ENCODE peak calls at places on chromosome 1, in six cellular contexts. One of them, this sample, is unnamed.

GRCh38 chr1:109198043-109198695 is 15.5 kb upstream of the SARS1 start:
- DNase-seq in activated CD4-positive, alpha-beta T cell treated with anti-CD3 and anti-CD28 coated beads, Interleukin-2, amount 50 U/mL, for 24 hours: no peak
- DNase-seq in HuH-7.5: no peak
- DNase-seq in HT1080: peak; percentile 84
- DNase-seq in A172: peak; percentile 85
- DNase-seq in aorta: peak; percentile 71
- DNase-seq in this sample: no peak

GRCh38 chr1:212977781-212978645 is 27.7 kb downstream of the VASH2 start:
- DNase-seq in HuH-7.5: no peak
- DNase-seq in aorta: no peak
- DNase-seq in A172: no peak
- DNase-seq in HT1080: peak; percentile 19
- DNase-seq in activated CD4-positive, alpha-beta T cell treated with anti-CD3 and anti-CD28 coated beads, Interleukin-2, amount 50 U/mL, for 24 hours: no peak
- DNase-seq in this sample: no peak

GRCh38 chr1:112172294-112172882 is 182.9 kb upstream of the KCND3 start:
- DNase-seq in activated CD4-positive, alpha-beta T cell treated with anti-CD3 and anti-CD28 coated beads, Interleukin-2, amount 50 U/mL, for 24 hours: no peak
- DNase-seq in A172: peak; percentile 53
- DNase-seq in HT1080: peak; percentile 31
- DNase-seq in aorta: peak; percentile 45
- DNase-seq in HuH-7.5: peak; percentile 12
- DNase-seq in this sample: no peak

GRCh38 chr1:29647581-29647980 is 411.3 kb downstream of the PTPRU start:
- DNase-seq in activated CD4-positive, alpha-beta T cell treated with anti-CD3 and anti-CD28 coated beads, Interleukin-2, amount 50 U/mL, for 24 hours: no peak
- DNase-seq in aorta: no peak
- DNase-seq in HT1080: no peak
- DNase-seq in A172: no peak
- DNase-seq in HuH-7.5: no peak
- DNase-seq in this sample: no peak

GRCh38 chr1:173555651-173556305 is 47.1 kb downstream of the SLC9C2 start:
- DNase-seq in HuH-7.5: no peak
- DNase-seq in A172: no peak
- DNase-seq in aorta: no peak
- DNase-seq in HT1080: peak; percentile 50
- DNase-seq in activated CD4-positive, alpha-beta T cell treated with anti-CD3 and anti-CD28 coated beads, Interleukin-2, amount 50 U/mL, for 24 hours: no peak
- DNase-seq in this sample: no peak

GRCh38 chr1:165844933-165845332 is 17.5 kb downstream of the UCK2 start:
- DNase-seq in A172: no peak
- DNase-seq in aorta: no peak
- DNase-seq in activated CD4-positive, alpha-beta T cell treated with anti-CD3 and anti-CD28 coated beads, Interleukin-2, amount 50 U/mL, for 24 hours: no peak
- DNase-seq in HT1080: no peak
- DNase-seq in HuH-7.5: no peak
- DNase-seq in this sample: no peak

GRCh38 chr1:2596530-2597333 is 10.2 kb downstream of the PRXL2B start:
- DNase-seq in A172: no peak
- DNase-seq in HT1080: no peak
- DNase-seq in activated CD4-positive, alpha-beta T cell treated with anti-CD3 and anti-CD28 coated beads, Interleukin-2, amount 50 U/mL, for 24 hours: no peak
- DNase-seq in aorta: peak; percentile 35
- DNase-seq in HuH-7.5: no peak
- DNase-seq in this sample: no peak

GRCh38 chr1:154788241-154788870 is 81.7 kb downstream of the KCNN3 start:
- DNase-seq in activated CD4-positive, alpha-beta T cell treated with anti-CD3 and anti-CD28 coated beads, Interleukin-2, amount 50 U/mL, for 24 hours: no peak
- DNase-seq in aorta: no peak
- DNase-seq in HuH-7.5: no peak
- DNase-seq in HT1080: no peak
- DNase-seq in A172: no peak
- DNase-seq in this sample: no peak

GRCh38 chr1:119367332-119368124 is 1.1 kb upstream of the HAO2 start:
- DNase-seq in HuH-7.5: no peak
- DNase-seq in aorta: no peak
- DNase-seq in A172: peak; percentile 49
- DNase-seq in HT1080: peak; percentile 42
- DNase-seq in activated CD4-positive, alpha-beta T cell treated with anti-CD3 and anti-CD28 coated beads, Interleukin-2, amount 50 U/mL, for 24 hours: no peak
- DNase-seq in this sample: no peak

GRCh38 chr1:19922015-19922688 is 1.3 kb downstream of the PLA2G2E start:
- DNase-seq in aorta: no peak
- DNase-seq in HT1080: no peak
- DNase-seq in A172: no peak
- DNase-seq in activated CD4-positive, alpha-beta T cell treated with anti-CD3 and anti-CD28 coated beads, Interleukin-2, amount 50 U/mL, for 24 hours: no peak
- DNase-seq in HuH-7.5: no peak
- DNase-seq in this sample: no peak

GRCh38 chr1:47021070-47021469 is 2.4 kb upstream of the CYP4X1 start:
- DNase-seq in activated CD4-positive, alpha-beta T cell treated with anti-CD3 and anti-CD28 coated beads, Interleukin-2, amount 50 U/mL, for 24 hours: no peak
- DNase-seq in HuH-7.5: no peak
- DNase-seq in aorta: no peak
- DNase-seq in HT1080: no peak
- DNase-seq in A172: no peak
- DNase-seq in this sample: no peak

GRCh38 chr1:178768423-178768822 is 43.4 kb downstream of the RALGPS2 start:
- DNase-seq in activated CD4-positive, alpha-beta T cell treated with anti-CD3 and anti-CD28 coated beads, Interleukin-2, amount 50 U/mL, for 24 hours: no peak
- DNase-seq in A172: peak; percentile 21
- DNase-seq in HT1080: no peak
- DNase-seq in aorta: no peak
- DNase-seq in HuH-7.5: no peak
- DNase-seq in this sample: no peak

GRCh38 chr1:21508580-21509350 is 458 bp upstream of the ALPL start:
- DNase-seq in activated CD4-positive, alpha-beta T cell treated with anti-CD3 and anti-CD28 coated beads, Interleukin-2, amount 50 U/mL, for 24 hours: peak; percentile 43
- DNase-seq in HuH-7.5: peak; percentile 83
- DNase-seq in aorta: peak; percentile 66
- DNase-seq in A172: no peak
- DNase-seq in HT1080: no peak
- DNase-seq in this sample: peak; percentile 37

GRCh38 chr1:209815931-209816338 is 10.0 kb upstream of the IRF6 start:
- DNase-seq in HT1080: no peak
- DNase-seq in activated CD4-positive, alpha-beta T cell treated with anti-CD3 and anti-CD28 coated beads, Interleukin-2, amount 50 U/mL, for 24 hours: no peak
- DNase-seq in A172: no peak
- DNase-seq in aorta: no peak
- DNase-seq in HuH-7.5: no peak
- DNase-seq in this sample: no peak

GRCh38 chr1:22861764-22862440 is 110.8 kb downstream of the LACTBL1 start:
- DNase-seq in activated CD4-positive, alpha-beta T cell treated with anti-CD3 and anti-CD28 coated beads, Interleukin-2, amount 50 U/mL, for 24 hours: no peak
- DNase-seq in HuH-7.5: peak; percentile 35
- DNase-seq in A172: peak; percentile 7
- DNase-seq in HT1080: peak; percentile 41
- DNase-seq in aorta: no peak
- DNase-seq in this sample: no peak

GRCh38 chr1:165592945-165593823 is 37.9 kb upstream of the MGST3 start:
- DNase-seq in activated CD4-positive, alpha-beta T cell treated with anti-CD3 and anti-CD28 coated beads, Interleukin-2, amount 50 U/mL, for 24 hours: peak; percentile 57
- DNase-seq in aorta: peak; percentile 67
- DNase-seq in A172: peak; percentile 76
- DNase-seq in HuH-7.5: peak; percentile 18
- DNase-seq in HT1080: peak; percentile 61
- DNase-seq in this sample: peak; percentile 47

GRCh38 chr1:38113080-38113743 is 66.6 kb upstream of the POU3F1 start:
- DNase-seq in HuH-7.5: no peak
- DNase-seq in activated CD4-positive, alpha-beta T cell treated with anti-CD3 and anti-CD28 coated beads, Interleukin-2, amount 50 U/mL, for 24 hours: no peak
- DNase-seq in aorta: no peak
- DNase-seq in A172: no peak
- DNase-seq in HT1080: no peak
- DNase-seq in this sample: no peak

GRCh38 chr1:57163332-57163731 is 197.5 kb upstream of the C8B start:
- DNase-seq in activated CD4-positive, alpha-beta T cell treated with anti-CD3 and anti-CD28 coated beads, Interleukin-2, amount 50 U/mL, for 24 hours: no peak
- DNase-seq in aorta: no peak
- DNase-seq in HT1080: peak; percentile 3
- DNase-seq in A172: no peak
- DNase-seq in HuH-7.5: no peak
- DNase-seq in this sample: no peak

GRCh38 chr1:24970399-24970753 is 40.3 kb upstream of the RUNX3 start:
- DNase-seq in activated CD4-positive, alpha-beta T cell treated with anti-CD3 and anti-CD28 coated beads, Interleukin-2, amount 50 U/mL, for 24 hours: no peak
- DNase-seq in A172: peak; percentile 47
- DNase-seq in aorta: no peak
- DNase-seq in HuH-7.5: no peak
- DNase-seq in HT1080: peak; percentile 84
- DNase-seq in this sample: no peak

GRCh38 chr1:86375688-86376087 is 20.4 kb downstream of the ODF2L start:
- DNase-seq in activated CD4-positive, alpha-beta T cell treated with anti-CD3 and anti-CD28 coated beads, Interleukin-2, amount 50 U/mL, for 24 hours: no peak
- DNase-seq in HT1080: no peak
- DNase-seq in A172: no peak
- DNase-seq in aorta: no peak
- DNase-seq in HuH-7.5: no peak
- DNase-seq in this sample: no peak

GRCh38 chr1:62070384-62071011 is 124.2 kb upstream of the L1TD1 start:
- DNase-seq in aorta: no peak
- DNase-seq in HT1080: no peak
- DNase-seq in A172: no peak
- DNase-seq in HuH-7.5: no peak
- DNase-seq in activated CD4-positive, alpha-beta T cell treated with anti-CD3 and anti-CD28 coated beads, Interleukin-2, amount 50 U/mL, for 24 hours: no peak
- DNase-seq in this sample: no peak

GRCh38 chr1:229390130-229390529 is 43.8 kb downstream of the ACTA1 start:
- DNase-seq in activated CD4-positive, alpha-beta T cell treated with anti-CD3 and anti-CD28 coated beads, Interleukin-2, amount 50 U/mL, for 24 hours: no peak
- DNase-seq in HT1080: no peak
- DNase-seq in A172: no peak
- DNase-seq in HuH-7.5: no peak
- DNase-seq in aorta: no peak
- DNase-seq in this sample: no peak

GRCh38 chr1:244887281-244887680 is 22.9 kb upstream of the HNRNPU start:
- DNase-seq in activated CD4-positive, alpha-beta T cell treated with anti-CD3 and anti-CD28 coated beads, Interleukin-2, amount 50 U/mL, for 24 hours: no peak
- DNase-seq in HT1080: no peak
- DNase-seq in aorta: no peak
- DNase-seq in HuH-7.5: no peak
- DNase-seq in A172: no peak
- DNase-seq in this sample: no peak

GRCh38 chr1:37846634-37847339 is 12.6 kb downstream of the MTF1 start:
- DNase-seq in HuH-7.5: no peak
- DNase-seq in HT1080: no peak
- DNase-seq in aorta: no peak
- DNase-seq in A172: no peak
- DNase-seq in activated CD4-positive, alpha-beta T cell treated with anti-CD3 and anti-CD28 coated beads, Interleukin-2, amount 50 U/mL, for 24 hours: no peak
- DNase-seq in this sample: no peak

GRCh38 chr1:117237701-117238413 is 27.1 kb upstream of the VTCN1 start:
- DNase-seq in aorta: no peak
- DNase-seq in A172: peak; percentile 10
- DNase-seq in activated CD4-positive, alpha-beta T cell treated with anti-CD3 and anti-CD28 coated beads, Interleukin-2, amount 50 U/mL, for 24 hours: no peak
- DNase-seq in HuH-7.5: no peak
- DNase-seq in HT1080: peak; percentile 26
- DNase-seq in this sample: no peak

GRCh38 chr1:245965398-245965797 is 541.7 kb downstream of the SMYD3 start:
- DNase-seq in HT1080: no peak
- DNase-seq in A172: no peak
- DNase-seq in aorta: no peak
- DNase-seq in HuH-7.5: no peak
- DNase-seq in activated CD4-positive, alpha-beta T cell treated with anti-CD3 and anti-CD28 coated beads, Interleukin-2, amount 50 U/mL, for 24 hours: no peak
- DNase-seq in this sample: no peak

GRCh38 chr1:229224308-229224707 is 46.6 kb upstream of the RAB4A start:
- DNase-seq in HT1080: no peak
- DNase-seq in A172: peak; percentile 58
- DNase-seq in HuH-7.5: no peak
- DNase-seq in activated CD4-positive, alpha-beta T cell treated with anti-CD3 and anti-CD28 coated beads, Interleukin-2, amount 50 U/mL, for 24 hours: no peak
- DNase-seq in aorta: no peak
- DNase-seq in this sample: no peak

GRCh38 chr1:156198831-156199349 is 5.0 kb downstream of the SLC25A44 start:
- DNase-seq in activated CD4-positive, alpha-beta T cell treated with anti-CD3 and anti-CD28 coated beads, Interleukin-2, amount 50 U/mL, for 24 hours: no peak
- DNase-seq in A172: no peak
- DNase-seq in HT1080: no peak
- DNase-seq in aorta: no peak
- DNase-seq in HuH-7.5: no peak
- DNase-seq in this sample: no peak